ENCODE peak calls at places on chromosomes 5 and 9, in nine cellular contexts. V is naive thymus-derived CD4-positive, alpha-beta T cell; M is CD4-positive, CD25-positive, alpha-beta regulatory T cell; I is SK-N-SH; G is cardiac muscle cell; Y is mucosa of descending colon; U is OCI-LY7; Q is effector memory CD4-positive, alpha-beta T cell; K is neuronal stem cell. L is an unnamed sample.

GRCh38 chr9:14362175-14362574 is 48.2 kb upstream of the NFIB start:
- DNase-seq in V (no peak), M (no peak), I (no peak), G (no peak), Y (no peak), U (no peak), Q (no peak), K (no peak), L (no peak)

GRCh38 chr5:66945389-66946349 is 250.9 kb downstream of the CD180 start:
- DNase-seq in V (no peak), M (peak; percentile 42), I (no peak), G (no peak), Y (no peak), U (no peak), Q (no peak), K (no peak), L (peak; percentile 9)

GRCh38 chr5:179137001-179137642 is 76.9 kb downstream of the ZNF354C start:
- DNase-seq in V (no peak), M (no peak), I (no peak), G (no peak), Y (no peak), U (no peak), Q (no peak), K (no peak), L (no peak)

GRCh38 chr5:113142186-113142585 is 165.6 kb downstream of the DCP2 start:
- DNase-seq in V (no peak), M (no peak), I (no peak), G (no peak), Y (no peak), U (no peak), Q (no peak), K (no peak), L (no peak)

GRCh38 chr5:74371621-74372020 is 268.9 kb downstream of the ENC1 start:
- DNase-seq in V (no peak), M (no peak), I (no peak), G (no peak), Y (no peak), U (no peak), Q (no peak), K (no peak), L (no peak)

GRCh38 chr5:78610163-78610583 is 38.4 kb downstream of the LHFPL2 start:
- DNase-seq in V (no peak), M (no peak), I (no peak), G (peak; percentile 90), Y (no peak), U (no peak), Q (no peak), K (no peak), L (no peak)

GRCh38 chr9:113427629-113428028 is 17.1 kb downstream of the C9orf43 start:
- DNase-seq in V (no peak), M (no peak), I (no peak), G (peak; percentile 72), Y (no peak), U (no peak), Q (no peak), K (no peak), L (no peak)

GRCh38 chr9:87259543-87259942 is 238.1 kb upstream of the DAPK1 start:
- DNase-seq in V (no peak), M (no peak), I (no peak), G (no peak), Y (no peak), U (no peak), Q (no peak), K (no peak), L (peak; percentile 92)

GRCh38 chr5:149938272-149938671 is 6.3 kb downstream of the PDE6A start:
- DNase-seq in V (no peak), M (no peak), I (no peak), G (peak; percentile 66), Y (peak; percentile 70), U (no peak), Q (no peak), K (no peak), L (peak; percentile 93)

GRCh38 chr9:99326112-99326916 is 104.2 kb downstream of the SEC61B start:
- DNase-seq in V (no peak), M (no peak), I (no peak), G (peak; percentile 6), Y (no peak), U (no peak), Q (no peak), K (no peak), L (no peak)

GRCh38 chr9:129596541-129597328 is 24.2 kb downstream of the C9orf50 start:
- DNase-seq in V (no peak), M (no peak), I (peak; percentile 79), G (peak; percentile 91), Y (peak; percentile 70), U (no peak), Q (no peak), K (peak; percentile 76), L (peak; percentile 91)

GRCh38 chr5:170758481-170758880 is 25.0 kb upstream of the GABRP start:
- DNase-seq in V (no peak), M (no peak), I (no peak), G (no peak), Y (no peak), U (no peak), Q (no peak), K (no peak), L (no peak)

GRCh38 chr5:131854134-131854533 is 57.3 kb upstream of the FNIP1 start:
- DNase-seq in V (no peak), M (peak; percentile 66), I (no peak), G (peak; percentile 23), Y (no peak), U (no peak), Q (no peak), K (no peak), L (no peak)

GRCh38 chr9:12777149-12778010 is 2.6 kb downstream of the LURAP1L start:
- DNase-seq in V (no peak), M (no peak), I (no peak), G (no peak), Y (no peak), U (no peak), Q (no peak), K (no peak), L (peak; percentile 6)

GRCh38 chr5:57302164-57302563 is 128.3 kb downstream of the GPBP1 start:
- DNase-seq in V (no peak), M (peak; percentile 5), I (no peak), G (peak; percentile 37), Y (no peak), U (no peak), Q (peak; percentile 10), K (no peak), L (peak; percentile 40)

GRCh38 chr9:76539180-76539579 is 80.2 kb downstream of the GCNT1 start:
- DNase-seq in V (no peak), M (no peak), I (no peak), G (no peak), Y (no peak), U (no peak), Q (no peak), K (no peak), L (no peak)

GRCh38 chr5:31186672-31187267 is 6.7 kb upstream of the CDH6 start:
- DNase-seq in V (no peak), M (peak; percentile 14), I (peak; percentile 37), G (peak; percentile 61), Y (no peak), U (peak; percentile 40), Q (no peak), K (peak; percentile 44), L (no peak)

GRCh38 chr5:172643392-172643871 is 2.4 kb downstream of the NEURL1B start:
- DNase-seq in V (no peak), M (no peak), I (no peak), G (no peak), Y (peak; percentile 40), U (no peak), Q (no peak), K (no peak), L (no peak)
- H3K4me3 ChIP-seq in V (no peak overlapping the region), M (no peak overlapping the region), I (no peak overlapping the region), G (no peak overlapping the region), Y (no peak overlapping the region), U (no peak overlapping the region), Q (no peak overlapping the region), K (no peak overlapping the region), L (no peak overlapping the region)

DNA sequence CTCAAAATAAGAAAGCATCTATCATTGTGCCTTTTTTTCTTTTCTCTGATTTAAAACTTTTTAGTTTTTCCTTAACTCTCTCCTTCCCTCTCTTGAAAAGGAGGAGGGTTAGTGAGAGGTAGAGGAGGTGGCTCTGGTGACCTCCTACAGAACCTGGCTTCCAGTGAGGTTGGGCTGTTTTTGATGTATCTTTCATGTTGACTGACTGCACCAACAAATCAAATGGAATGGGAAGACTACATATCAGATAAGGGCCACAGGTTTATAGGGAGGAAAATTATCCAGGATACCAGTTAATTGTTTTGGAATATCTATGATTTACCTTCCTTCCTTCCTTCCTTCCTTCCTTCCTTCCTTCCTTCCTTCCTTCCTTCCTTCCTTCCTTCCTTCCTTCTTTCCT is 173.2 kb downstream of the ZSWIM6 start:
- DNase-seq in V (no peak), M (no peak), I (no peak), G (no peak), Y (no peak), U (no peak), Q (no peak), K (no peak), L (no peak)
- H3K36me3 ChIP-seq in V (no peaks in the 10 kb centered on the region), M (no peaks in the 10 kb centered on the region), I (peaks cover 6% of the 10 kb centered on the region), G (no peaks in the 10 kb centered on the region), Y (no peaks in the 10 kb centered on the region), U (no peaks in the 10 kb centered on the region), Q (no peaks in the 10 kb centered on the region), K (peaks cover 96% of the 10 kb centered on the region), L (peaks cover 8% of the 10 kb centered on the region)

DNA sequence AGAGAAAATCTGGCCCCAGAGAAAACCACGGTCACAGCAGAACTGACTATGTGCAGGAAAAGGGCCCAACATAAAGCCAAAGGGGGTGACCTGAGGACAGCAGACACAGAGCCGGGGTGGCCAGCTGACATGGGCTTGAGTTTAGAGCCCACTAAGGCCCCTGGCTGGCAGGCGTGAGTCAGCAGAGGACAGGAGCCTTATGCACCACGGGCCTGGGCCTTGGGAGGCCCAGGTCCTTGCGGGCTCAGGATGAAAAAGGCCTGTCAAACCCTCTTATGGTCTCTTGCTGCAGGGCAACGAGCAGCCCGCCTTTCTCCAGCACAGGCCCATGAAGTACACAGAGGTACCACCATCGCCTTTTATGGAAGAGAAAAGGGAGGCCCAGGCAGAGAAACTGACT is 19.7 kb downstream of the STK10 start:
- DNase-seq in V (no peak), M (no peak), I (no peak), G (no peak), Y (no peak), U (no peak), Q (no peak), K (no peak), L (peak; percentile 51)
- H3K4me1 ChIP-seq in V (peaks cover 82% of the 10 kb centered on the region), M (peaks cover 84% of the 10 kb centered on the region), I (no peaks in the 10 kb centered on the region), G (peaks cover 24% of the 10 kb centered on the region), Y (peaks cover 7% of the 10 kb centered on the region), U (peaks cover 17% of the 10 kb centered on the region), Q (peaks cover 72% of the 10 kb centered on the region), K (peaks cover 30% of the 10 kb centered on the region), L (peaks cover 24% of the 10 kb centered on the region)

DNA sequence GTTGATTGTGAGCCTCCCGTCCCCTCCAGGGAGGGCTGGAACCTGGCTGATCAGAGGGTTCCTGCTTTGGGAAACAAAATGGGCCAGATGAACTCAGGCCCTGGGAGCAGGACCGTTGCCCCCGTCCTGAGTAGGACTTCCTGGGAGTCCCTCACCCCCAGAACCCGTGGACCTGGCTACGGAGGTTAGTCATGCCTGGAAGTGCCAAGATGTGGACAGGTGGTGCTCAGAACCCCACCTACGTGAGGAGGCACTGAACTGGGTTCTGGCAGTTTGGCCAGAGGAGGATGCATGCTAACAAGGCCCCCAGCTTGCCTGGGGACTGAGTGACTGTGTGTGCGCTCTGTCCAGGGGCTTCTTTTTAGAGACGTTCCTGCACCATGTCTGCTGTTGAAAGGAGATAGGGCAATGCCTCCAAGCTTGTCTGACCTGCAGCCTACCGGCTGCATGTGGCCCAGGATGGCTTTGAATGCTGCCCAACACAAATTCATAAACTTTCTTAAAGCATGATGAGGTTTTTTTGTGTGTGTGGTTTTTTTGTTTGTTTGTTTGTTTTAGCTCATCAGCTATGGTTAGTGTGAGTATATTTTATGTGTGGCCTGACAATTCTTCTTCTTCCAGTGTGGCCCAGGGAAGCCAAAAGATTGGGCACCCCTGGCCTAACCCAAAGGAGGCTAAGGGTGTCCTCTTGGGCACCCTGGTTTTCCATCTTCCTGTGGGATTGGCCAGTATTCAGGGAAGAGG is 1.8 kb upstream of the DAB2IP start:
- DNase-seq in V (no peak), M (no peak), I (no peak), G (no peak), Y (no peak), U (no peak), Q (no peak), K (no peak), L (no peak)
- H3K4me3 ChIP-seq in V (no peak overlapping the region), M (no peak overlapping the region), I (no peak overlapping the region), G (peak overlapping the region; percentile 4), Y (no peak overlapping the region), U (no peak overlapping the region), Q (no peak overlapping the region), K (peak overlapping the region; percentile 18), L (no peak overlapping the region)